ENCODE peak calls at places on chromosomes 5 and 9, in eight cellular contexts. O is CD4-positive, alpha-beta T cell; J is OCI-LY7; K is Kasumi-1; Y is NCI-H2081; V is tibial artery; U is BJ; R is stimulated activated CD4-positive, alpha-beta T cell treated with anti-CD3 and anti-CD28 coated beads, Interleukin-15, amount 100 ng/mL, for 1 hour. I is an unnamed sample.

GRCh38 chr5:165525268-165525667 is 2019.8 kb downstream of the MAT2B start:
- DNase-seq in Y (no peak), R (no peak), J (no peak), O (no peak), K (no peak), U (no peak), V (no peak), I (no peak)

GRCh38 chr9:86424246-86424891 is 70.2 kb upstream of the TUT7 start:
- DNase-seq in V (peak), J (no peak), Y (no peak), O (no peak), K (no peak), U (no peak), R (no peak), I (no peak)

GRCh38 chr9:112332977-112333638 is at the start of gene PTBP3:
- DNase-seq in K (no peak), R (peak), J (peak), Y (peak), U (no peak), O (peak), V (peak), I (peak)

GRCh38 chr9:85667374-85667773 is 74.4 kb downstream of the AGTPBP1 start:
- DNase-seq in U (no peak), K (no peak), V (no peak), O (no peak), J (no peak), Y (no peak), R (no peak), I (no peak)

GRCh38 chr5:93192107-93192506 is 388.9 kb downstream of the NR2F1-AS1 start:
- DNase-seq in R (no peak), U (peak), V (no peak), K (no peak), Y (no peak), O (no peak), J (no peak), I (no peak)

GRCh38 chr9:34454571-34455065 is 3.8 kb downstream of the FAM219A start:
- DNase-seq in R (peak), J (no peak), O (no peak), K (peak), Y (no peak), V (peak), U (no peak), I (no peak)

GRCh38 chr5:155700333-155700732 is 626.6 kb upstream of the SGCD start:
- DNase-seq in Y (no peak), V (no peak), U (no peak), O (no peak), R (no peak), J (peak), K (no peak), I (no peak)

GRCh38 chr9:77833686-77834429 is 185.7 kb upstream of the GNA14 start:
- DNase-seq in K (no peak), Y (no peak), U (no peak), O (no peak), J (no peak), V (no peak), R (no peak), I (no peak)

GRCh38 chr9:99389087-99390033 is 167.3 kb downstream of the SEC61B start:
- DNase-seq in Y (no peak), U (no peak), J (no peak), K (no peak), V (no peak), R (no peak), O (no peak), I (no peak)

GRCh38 chr5:87649455-87649854 is 236.7 kb upstream of the CCNH start:
- DNase-seq in V (no peak), Y (no peak), O (no peak), U (no peak), R (no peak), J (no peak), K (no peak), I (no peak)

GRCh38 chr5:150364004-150364403 is 6.5 kb downstream of the TCOF1 start:
- DNase-seq in O (no peak), K (no peak), R (no peak), U (no peak), V (no peak), Y (no peak), J (no peak), I (no peak)

I was measured in GM12891.